ENCODE peak calls at places on chromosomes 4 and X, in six cellular contexts. T, S, F, H, V and K are unnamed samples.
A peak's percentile ranks its signal among the peaks of the same experiment; 100 is the strongest.

GRCh38 chr4:37245391-37245954 is 930 bp downstream of the NWD2 start:
- DNase-seq in H (no peak), F (no peak), S (no peak), T (no peak), V (no peak), K (no peak)

GRCh38 chrX:150692837-150693781 is at the start of gene MTMR1:
- DNase-seq in T (peak; percentile 25), H (peak; percentile 54), V (peak; percentile 36), S (no peak), F (no peak), K (no peak)

GRCh38 chr4:88054909-88055308 is 47.5 kb downstream of the PKD2 start:
- DNase-seq in T (peak; percentile 73), H (no peak), V (no peak), F (no peak), S (no peak), K (no peak)

GRCh38 chrX:38109042-38109904 is 102.9 kb downstream of the SYTL5 start:
- DNase-seq in S (no peak), F (no peak), H (no peak), T (no peak), V (no peak), K (no peak)

GRCh38 chrX:40146471-40147398 is 49.0 kb upstream of the BCOR start:
- DNase-seq in F (no peak), V (peak; percentile 25), H (peak; percentile 65), S (no peak), T (no peak), K (no peak)

GRCh38 chrX:123626962-123627361 is 105.9 kb downstream of the THOC2 start:
- DNase-seq in T (no peak), S (no peak), F (no peak), H (no peak), V (no peak), K (no peak)

GRCh38 chrX:12956704-12957541 is 18.0 kb upstream of the TMSB4X start:
- DNase-seq in T (peak; percentile 88), V (no peak), H (no peak), S (peak; percentile 91), F (no peak), K (no peak)

GRCh38 chrX:139890991-139891700 is 41.7 kb downstream of the ATP11C start:
- DNase-seq in H (no peak), T (no peak), S (no peak), F (no peak), V (no peak), K (no peak)

GRCh38 chr4:76106442-76106841 is 31.9 kb downstream of the ART3 start:
- DNase-seq in S (no peak), F (no peak), T (no peak), V (no peak), H (no peak), K (no peak)

GRCh38 chrX:129781134-129782014 is 1.6 kb downstream of the SASH3 start:
- DNase-seq in H (peak; percentile 74), V (no peak), F (no peak), S (peak; percentile 83), T (peak; percentile 92), K (no peak)

GRCh38 chr4:8297141-8297601 is 27.6 kb downstream of the HTRA3 start:
- DNase-seq in V (no peak), H (peak; percentile 23), F (no peak), S (no peak), T (no peak), K (no peak)

GRCh38 chr4:74375824-74376426 is 11.0 kb downstream of the EREG start:
- DNase-seq in T (no peak), S (no peak), V (no peak), H (no peak), F (no peak), K (no peak)

GRCh38 chr4:106868381-106869035 is 167.6 kb downstream of the DKK2 start:
- DNase-seq in H (no peak), F (no peak), V (no peak), S (no peak), T (no peak), K (no peak)

GRCh38 chr4:77819409-77819835 is 254 bp upstream of the CNOT6L start:
- DNase-seq in S (no peak), F (no peak), H (peak; percentile 89), T (peak; percentile 53), V (no peak), K (peak; percentile 13)

DNA sequence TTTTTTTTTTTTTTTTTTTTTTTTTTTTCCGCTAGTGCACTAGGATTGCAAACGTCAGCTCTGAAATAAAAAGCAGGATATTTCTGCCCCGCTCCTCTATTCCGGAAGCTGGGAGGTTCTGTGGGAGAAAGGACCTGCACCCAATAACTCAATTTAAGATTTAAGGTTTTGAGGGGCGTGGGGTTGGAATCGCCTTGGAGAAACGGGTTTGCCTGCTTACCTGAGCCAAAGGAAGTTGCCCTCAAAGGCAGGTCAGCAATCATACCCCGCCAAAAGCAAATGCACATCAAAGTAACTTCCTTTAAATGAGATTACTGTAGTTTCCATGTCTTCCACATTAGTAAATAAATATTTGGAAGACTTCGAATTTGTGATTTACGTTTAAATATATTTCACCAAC is 952 bp upstream of the HS3ST1 start:
- DNase-seq in H (no peak), F (no peak), V (no peak), S (no peak), T (no peak), K (no peak)
- H3K4me3 ChIP-seq in H (no peak overlapping the region), F (peak overlapping the region; percentile 49), V (no peak overlapping the region), S (peak overlapping the region; percentile 75), T (peak overlapping the region; percentile 83), K (peak overlapping the region; percentile 48)

DNA sequence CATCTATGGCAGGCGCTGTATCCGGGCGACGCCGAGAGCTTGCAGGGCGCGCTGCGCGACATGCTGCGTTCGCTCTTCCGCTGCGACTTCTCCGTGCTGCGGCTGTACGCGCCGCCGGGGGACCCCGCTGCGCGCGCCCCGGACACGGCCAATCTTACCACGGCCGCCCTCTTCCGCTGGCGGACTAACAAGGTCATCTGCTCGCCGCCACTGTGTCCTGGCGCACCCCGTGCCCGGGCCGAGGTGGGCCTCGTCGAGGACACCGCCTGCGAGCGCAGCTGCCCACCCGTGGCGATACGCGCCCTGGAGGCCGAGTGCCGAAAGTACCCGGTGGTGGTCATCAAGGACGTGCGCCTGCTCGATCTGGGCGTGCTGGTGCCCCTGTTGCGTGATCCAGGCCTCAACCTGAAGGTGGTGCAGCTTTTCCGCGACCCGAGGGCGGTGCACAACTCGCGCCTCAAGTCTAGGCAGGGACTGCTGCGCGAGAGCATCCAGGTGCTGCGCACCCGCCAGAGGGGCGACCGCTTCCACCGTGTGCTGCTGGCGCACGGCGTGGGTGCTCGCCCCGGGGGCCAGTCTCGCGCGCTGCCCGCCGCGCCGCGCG is 874 bp downstream of the CHST7 start:
- DNase-seq in T (peak; percentile 25), F (no peak), S (no peak), V (no peak), H (no peak), K (no peak)
- H3K27ac ChIP-seq in T (peak overlapping the region; percentile 88), F (peak overlapping the region; percentile 90), S (peak overlapping the region; percentile 80), V (no peak overlapping the region), H (no peak overlapping the region), K (no peak overlapping the region)

DNA sequence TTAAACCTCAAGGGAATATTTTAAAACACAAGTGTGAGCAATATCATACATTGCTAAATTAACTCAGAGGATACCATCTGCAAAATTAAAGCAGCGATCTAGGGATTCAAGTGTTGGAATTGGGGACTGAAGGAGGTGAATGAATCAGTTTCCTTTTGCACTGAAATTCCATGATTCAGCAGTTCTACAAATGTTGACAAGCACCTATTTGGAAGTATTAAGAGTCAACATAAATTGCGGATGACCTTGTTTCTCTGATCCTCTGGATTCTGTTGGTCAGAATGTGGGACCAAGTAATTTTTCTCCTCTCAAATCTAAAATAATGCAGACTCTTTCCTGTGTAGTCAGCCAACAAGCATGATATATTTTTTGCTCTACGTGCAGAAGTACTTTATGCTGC is 78.8 kb downstream of the LDB2 start:
- DNase-seq in T (no peak), F (no peak), V (no peak), S (no peak), H (no peak), K (no peak)
- H3K4me1 ChIP-seq in T (no peaks in the 10 kb centered on the region), F (peaks cover 4% of the 10 kb centered on the region), V (no peaks in the 10 kb centered on the region), S (no peaks in the 10 kb centered on the region), H (peaks cover 2% of the 10 kb centered on the region), K (no peaks in the 10 kb centered on the region)

GRCh38 chr4:23590431-23590830 is 299.4 kb downstream of the PPARGC1A start:
- DNase-seq in H (no peak), F (no peak), S (no peak), T (no peak), V (no peak), K (no peak)

DNA sequence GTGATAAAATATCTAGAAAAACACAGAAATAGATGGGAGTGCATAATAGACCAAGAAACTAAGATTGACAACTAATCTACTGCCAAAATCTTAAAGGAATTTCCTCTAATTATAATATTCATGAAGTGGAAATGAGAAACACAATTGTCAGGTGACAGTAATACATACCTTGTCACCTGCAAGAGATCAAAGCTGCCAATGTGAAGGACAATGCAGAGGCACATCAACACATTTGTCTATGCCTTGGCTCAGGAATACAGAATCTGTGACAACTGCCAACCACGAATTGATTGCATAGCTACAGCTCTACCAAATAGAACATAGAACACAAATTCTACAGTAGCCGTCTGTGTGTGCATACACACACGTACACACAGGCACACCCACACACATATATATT is 295.7 kb downstream of the PPARGC1A start:
- DNase-seq in S (no peak), V (no peak), T (no peak), H (no peak), F (no peak), K (no peak)
- H3K4me3 ChIP-seq in S (no peak overlapping the region), V (no peak overlapping the region), T (no peak overlapping the region), H (no peak overlapping the region), F (no peak overlapping the region), K (no peak overlapping the region)

GRCh38 chrX:31227250-31227649 is 155.4 kb upstream of the FTHL17 start:
- DNase-seq in T (no peak), V (no peak), H (no peak), F (no peak), S (no peak), K (no peak)
- H3K27ac ChIP-seq in T (no peak overlapping the region), V (no peak overlapping the region), H (no peak overlapping the region), F (no peak overlapping the region), S (no peak overlapping the region), K (no peak overlapping the region)

DNA sequence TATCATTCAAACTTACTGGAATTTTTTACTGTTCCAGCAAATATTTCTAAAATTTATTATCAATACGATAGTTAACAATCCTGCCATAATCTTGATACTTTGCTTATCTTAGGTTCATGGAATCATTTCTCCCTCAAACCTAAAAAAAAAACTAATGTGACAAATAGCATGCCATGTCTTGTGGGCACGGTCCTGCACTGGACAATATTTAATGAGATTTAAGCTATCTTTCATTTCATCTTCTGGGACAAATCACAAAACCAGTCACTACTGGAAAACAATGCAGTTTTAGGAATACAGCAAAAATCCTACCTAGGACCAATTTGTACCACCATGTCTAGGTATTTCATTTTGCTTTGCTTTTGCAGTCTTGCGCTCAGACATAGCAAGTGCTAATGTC is 93.7 kb downstream of the FRYL start:
- DNase-seq in T (no peak), H (no peak), V (no peak), S (no peak), F (no peak), K (no peak)
- H3K4me1 ChIP-seq in T (peaks cover 9% of the 10 kb centered on the region), H (no peaks in the 10 kb centered on the region), V (peaks cover 23% of the 10 kb centered on the region), S (peaks cover 12% of the 10 kb centered on the region), F (peaks cover 3% of the 10 kb centered on the region), K (peaks cover 63% of the 10 kb centered on the region)

GRCh38 chrX:71282514-71283408 is 674 bp upstream of the NONO start:
- DNase-seq in H (no peak), V (no peak), S (no peak), F (no peak), T (no peak), K (no peak)
- H3K4me3 ChIP-seq in H (no peak overlapping the region), V (no peak overlapping the region), S (peak overlapping the region; percentile 24), F (peak overlapping the region; percentile 36), T (peak overlapping the region; percentile 47), K (peak overlapping the region; percentile 28)